ENCODE peak calls at places on chromosomes 2 and 18, in ten cellular contexts. S is astrocyte of the cerebellum; P is OCI-LY7; X is nephron progenitor cell; T is CD8-positive, alpha-beta T cell; V is upper lobe of right lung; B is fibroblast of lung; D is HL-60; M is NB4; W is omental fat pad. Z is an unnamed sample.

GRCh38 chr18:44320619-44321460 is 359.8 kb upstream of the SETBP1 start:
- DNase-seq in S (no peak), P (no peak), X (no peak), T (no peak), V (no peak), B (no peak), D (no peak), M (peak; percentile 1), W (no peak), Z (no peak)

GRCh38 chr2:12624911-12625598 is 91.7 kb upstream of the TRIB2 start:
- DNase-seq in S (no peak), P (no peak), X (no peak), T (no peak), V (no peak), B (no peak), D (no peak), M (no peak), W (no peak), Z (no peak)

GRCh38 chr2:28317390-28317789 is 75.3 kb upstream of the FOSL2 start:
- DNase-seq in S (no peak), P (no peak), X (no peak), T (no peak), V (no peak), B (no peak), D (no peak), M (no peak), W (no peak), Z (no peak)

GRCh38 chr2:202172439-202173191 is 65.8 kb downstream of the SUMO1 start:
- DNase-seq in S (no peak), P (no peak), X (no peak), T (no peak), V (no peak), B (no peak), D (no peak), M (no peak), W (no peak), Z (no peak)

GRCh38 chr2:150876201-150877085 is 385.2 kb downstream of the RBM43 start:
- DNase-seq in S (no peak), P (no peak), X (peak; percentile 14), T (no peak), V (no peak), B (peak; percentile 83), D (no peak), M (no peak), W (no peak), Z (no peak)

GRCh38 chr2:38750793-38751042 is 443 bp downstream of the SRSF7 start:
- DNase-seq in S (no peak), P (peak; percentile 83), X (peak; percentile 67), T (no peak), V (peak; percentile 87), B (no peak), D (peak; percentile 51), M (peak; percentile 79), W (peak; percentile 31), Z (no peak)

GRCh38 chr2:173326806-173327205 is 27.9 kb upstream of the CDCA7 start:
- DNase-seq in S (no peak), P (no peak), X (no peak), T (no peak), V (no peak), B (no peak), D (no peak), M (no peak), W (no peak), Z (no peak)

GRCh38 chr18:45775726-45776125 is 49.7 kb upstream of the SIGLEC15 start:
- DNase-seq in S (no peak), P (no peak), X (no peak), T (no peak), V (no peak), B (no peak), D (no peak), M (no peak), W (no peak), Z (no peak)

GRCh38 chr18:9434240-9434701 is 41.0 kb upstream of the RALBP1 start:
- DNase-seq in S (no peak), P (no peak), X (peak; percentile 16), T (no peak), V (no peak), B (no peak), D (no peak), M (no peak), W (no peak), Z (no peak)

GRCh38 chr18:48031641-48032040 is 101.2 kb upstream of the SMAD2 start:
- DNase-seq in S (no peak), P (no peak), X (no peak), T (no peak), V (peak; percentile 40), B (no peak), D (no peak), M (no peak), W (no peak), Z (peak; percentile 7)

GRCh38 chr2:174787485-174788205 is 23.4 kb upstream of the CHRNA1 start:
- DNase-seq in S (peak; percentile 99), P (no peak), X (no peak), T (no peak), V (no peak), B (peak; percentile 99), D (no peak), M (no peak), W (no peak), Z (no peak)

GRCh38 chr2:102301867-102302362 is 9.4 kb upstream of the IL1RL1 start:
- DNase-seq in S (no peak), P (peak; percentile 1), X (peak; percentile 21), T (peak; percentile 57), V (no peak), B (peak; percentile 45), D (no peak), M (peak; percentile 84), W (no peak), Z (peak; percentile 24)

GRCh38 chr2:234249873-234250272 is 199.4 kb downstream of the SPP2 start:
- DNase-seq in S (peak; percentile 46), P (no peak), X (no peak), T (no peak), V (no peak), B (peak; percentile 27), D (no peak), M (no peak), W (no peak), Z (no peak)

GRCh38 chr2:102185347-102185746 is 1.5 kb upstream of the IL1RL2 start:
- DNase-seq in S (no peak), P (no peak), X (no peak), T (no peak), V (no peak), B (peak; percentile 54), D (no peak), M (peak; percentile 11), W (no peak), Z (no peak)

GRCh38 chr2:52264911-52265310 is 1233.0 kb upstream of the NRXN1 start:
- DNase-seq in S (no peak), P (no peak), X (no peak), T (no peak), V (no peak), B (no peak), D (no peak), M (no peak), W (no peak), Z (no peak)

GRCh38 chr2:150903461-150903860 is 358.2 kb downstream of the RBM43 start:
- DNase-seq in S (no peak), P (no peak), X (no peak), T (no peak), V (no peak), B (no peak), D (no peak), M (no peak), W (no peak), Z (no peak)

GRCh38 chr2:144161061-144161460 is 358.9 kb downstream of the ZEB2 start:
- DNase-seq in S (no peak), P (no peak), X (no peak), T (no peak), V (no peak), B (no peak), D (no peak), M (no peak), W (no peak), Z (no peak)

GRCh38 chr2:18214936-18215335 is 336.5 kb downstream of the KCNS3 start:
- DNase-seq in S (no peak), P (no peak), X (no peak), T (no peak), V (no peak), B (peak; percentile 18), D (no peak), M (no peak), W (no peak), Z (no peak)

DNA sequence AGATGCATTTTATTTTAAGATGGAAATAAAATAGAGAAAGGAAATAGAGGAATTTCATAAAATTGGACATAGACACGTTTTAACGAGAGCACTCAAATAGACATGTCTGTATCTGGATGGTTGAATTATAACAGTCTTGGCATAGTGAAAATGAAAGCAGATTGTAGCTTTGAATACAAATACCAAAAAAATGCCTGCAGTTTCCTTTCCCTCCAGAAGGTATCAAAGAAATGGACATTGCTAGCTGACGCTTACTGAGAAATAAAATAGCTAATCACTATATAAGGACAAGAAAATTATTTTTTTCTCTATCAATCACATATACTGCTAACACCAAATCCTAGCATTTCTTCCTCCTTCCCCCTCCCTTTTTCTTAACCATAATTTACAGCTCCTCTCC is 11.4 kb upstream of the MAPRE2 start:
- DNase-seq in S (no peak), P (peak; percentile 31), X (no peak), T (no peak), V (no peak), B (peak; percentile 31), D (no peak), M (no peak), W (no peak), Z (no peak)
- TF ChIP-seq CTCF in S (no peak), P (no peak), X (no peak), T (peak; percentile 7), V (peak; percentile 17), B (no peak), D (no peak), M (no peak), W (no peak), Z (peak; percentile 48)

GRCh38 chr2:74544634-74545033 is 9.1 kb downstream of the LOXL3 start:
- DNase-seq in S (no peak), P (peak; percentile 31), X (no peak), T (no peak), V (peak; percentile 9), B (no peak), D (no peak), M (no peak), W (no peak), Z (no peak)
- TF ChIP-seq CTCF in S (no peak), P (peak; percentile 73), X (no peak), T (peak; percentile 25), V (no peak), B (no peak), D (no peak), M (peak; percentile 6), W (no peak), Z (peak; percentile 9)

GRCh38 chr2:239687441-239687840 is 286.6 kb upstream of the HDAC4 start:
- DNase-seq in S (no peak), P (no peak), X (no peak), T (peak; percentile 43), V (no peak), B (no peak), D (no peak), M (no peak), W (no peak), Z (no peak)
- TF ChIP-seq CTCF in S (no peak), P (no peak), X (no peak), T (no peak), V (no peak), B (no peak), D (no peak), M (no peak), W (no peak), Z (no peak)

GRCh38 chr2:184920451-184920965 is 322.2 kb downstream of the ZNF804A start:
- DNase-seq in S (no peak), P (no peak), X (no peak), T (no peak), V (no peak), B (peak; percentile 1), D (no peak), M (no peak), W (no peak), Z (no peak)
- TF ChIP-seq CTCF in S (no peak), P (no peak), X (no peak), T (no peak), V (no peak), B (no peak), D (no peak), M (no peak), W (no peak), Z (no peak)

Z was measured in natural killer cell.